ENCODE peak calls at places on chromosome 10, in six cellular contexts. One of them, this sample, is unnamed. For H3K4me1, the result is how much of the 10 kb centered on the place peaks cover.

GRCh38 chr10:132905661-132906060 is 36.7 kb downstream of the CFAP46 start:
- DNase-seq in heart left ventricle: no peak
- DNase-seq in ovary: no peak
- DNase-seq in Peyer's patch: peak
- DNase-seq in HCT116: no peak
- DNase-seq in tibial nerve: no peak
- DNase-seq in this sample: no peak

GRCh38 chr10:9786576-9786975 is 1231.1 kb upstream of the CELF2 start:
- DNase-seq in heart left ventricle: no peak
- DNase-seq in ovary: no peak
- DNase-seq in Peyer's patch: no peak
- DNase-seq in HCT116: no peak
- DNase-seq in tibial nerve: no peak
- DNase-seq in this sample: no peak

GRCh38 chr10:119724630-119725549 is 960 bp upstream of the INPP5F start:
- DNase-seq in heart left ventricle: no peak
- DNase-seq in ovary: no peak
- DNase-seq in Peyer's patch: no peak
- DNase-seq in HCT116: no peak
- DNase-seq in tibial nerve: no peak
- DNase-seq in this sample: no peak

GRCh38 chr10:88966785-88967184 is 14.2 kb upstream of the ACTA2 start:
- DNase-seq in heart left ventricle: peak
- DNase-seq in ovary: peak
- DNase-seq in Peyer's patch: no peak
- DNase-seq in HCT116: no peak
- DNase-seq in tibial nerve: no peak
- DNase-seq in this sample: no peak

GRCh38 chr10:35451103-35452016 is 115.1 kb downstream of the CCNY start:
- DNase-seq in heart left ventricle: peak
- DNase-seq in ovary: no peak
- DNase-seq in Peyer's patch: no peak
- DNase-seq in HCT116: no peak
- DNase-seq in tibial nerve: no peak
- DNase-seq in this sample: no peak

GRCh38 chr10:58177362-58177947 is 90.2 kb downstream of the IPMK start:
- DNase-seq in heart left ventricle: no peak
- DNase-seq in ovary: no peak
- DNase-seq in Peyer's patch: no peak
- DNase-seq in HCT116: peak
- DNase-seq in tibial nerve: no peak
- DNase-seq in this sample: no peak

GRCh38 chr10:75350791-75351190 is 50.8 kb downstream of the ZNF503 start:
- DNase-seq in heart left ventricle: no peak
- DNase-seq in ovary: no peak
- DNase-seq in Peyer's patch: no peak
- DNase-seq in HCT116: peak
- DNase-seq in tibial nerve: no peak
- DNase-seq in this sample: no peak

GRCh38 chr10:131404886-131405285 is 93.4 kb upstream of the TCERG1L start:
- DNase-seq in heart left ventricle: no peak
- DNase-seq in ovary: no peak
- DNase-seq in Peyer's patch: no peak
- DNase-seq in HCT116: no peak
- DNase-seq in tibial nerve: no peak
- DNase-seq in this sample: no peak

GRCh38 chr10:8453587-8453986 is 399.1 kb downstream of the GATA3 start:
- DNase-seq in heart left ventricle: peak
- DNase-seq in ovary: no peak
- DNase-seq in Peyer's patch: no peak
- DNase-seq in HCT116: no peak
- DNase-seq in tibial nerve: no peak
- DNase-seq in this sample: no peak

GRCh38 chr10:128005858-128006257 is 99.0 kb downstream of the PTPRE start:
- DNase-seq in heart left ventricle: no peak
- DNase-seq in ovary: no peak
- DNase-seq in Peyer's patch: peak
- DNase-seq in HCT116: no peak
- DNase-seq in tibial nerve: no peak
- DNase-seq in this sample: no peak

GRCh38 chr10:6047847-6048246 is 14.3 kb downstream of the IL2RA start:
- DNase-seq in heart left ventricle: no peak
- DNase-seq in ovary: no peak
- DNase-seq in Peyer's patch: peak
- DNase-seq in HCT116: no peak
- DNase-seq in tibial nerve: no peak
- DNase-seq in this sample: no peak

GRCh38 chr10:110434477-110435096 is 63.1 kb upstream of the DUSP5 start:
- DNase-seq in heart left ventricle: no peak
- DNase-seq in ovary: no peak
- DNase-seq in Peyer's patch: peak
- DNase-seq in HCT116: no peak
- DNase-seq in tibial nerve: no peak
- DNase-seq in this sample: no peak

GRCh38 chr10:131943021-131943814 is 38.5 kb downstream of the BNIP3 start:
- DNase-seq in heart left ventricle: no peak
- DNase-seq in ovary: peak
- DNase-seq in Peyer's patch: peak
- DNase-seq in HCT116: no peak
- DNase-seq in tibial nerve: no peak
- DNase-seq in this sample: no peak

GRCh38 chr10:132974886-132975881 is 32.8 kb upstream of the CFAP46 start:
- DNase-seq in heart left ventricle: no peak
- DNase-seq in ovary: no peak
- DNase-seq in Peyer's patch: no peak
- DNase-seq in HCT116: no peak
- DNase-seq in tibial nerve: no peak
- DNase-seq in this sample: peak

GRCh38 chr10:131183546-131184045 is 127.9 kb downstream of the TCERG1L start:
- DNase-seq in heart left ventricle: no peak
- DNase-seq in ovary: no peak
- DNase-seq in Peyer's patch: peak
- DNase-seq in HCT116: no peak
- DNase-seq in tibial nerve: no peak
- DNase-seq in this sample: no peak

GRCh38 chr10:59240581-59241183 is 64.2 kb downstream of the PHYHIPL start:
- DNase-seq in heart left ventricle: no peak
- DNase-seq in ovary: peak
- DNase-seq in Peyer's patch: no peak
- DNase-seq in HCT116: peak
- DNase-seq in tibial nerve: no peak
- DNase-seq in this sample: no peak

GRCh38 chr10:131645756-131646155 is 255.1 kb upstream of the PPP2R2D start:
- DNase-seq in heart left ventricle: no peak
- DNase-seq in ovary: no peak
- DNase-seq in Peyer's patch: no peak
- DNase-seq in HCT116: no peak
- DNase-seq in tibial nerve: no peak
- DNase-seq in this sample: no peak

GRCh38 chr10:16891375-16892313 is 74.4 kb upstream of the RSU1 start:
- DNase-seq in heart left ventricle: peak
- DNase-seq in ovary: peak
- DNase-seq in Peyer's patch: peak
- DNase-seq in HCT116: peak
- DNase-seq in tibial nerve: peak
- DNase-seq in this sample: peak

GRCh38 chr10:47039558-47039905 is 128.3 kb downstream of the PTPN20 start:
- DNase-seq in heart left ventricle: no peak
- DNase-seq in ovary: no peak
- DNase-seq in Peyer's patch: no peak
- DNase-seq in HCT116: no peak
- DNase-seq in tibial nerve: no peak
- DNase-seq in this sample: no peak

GRCh38 chr10:4262870-4263269 is 477.9 kb upstream of the KLF6 start:
- DNase-seq in heart left ventricle: no peak
- DNase-seq in ovary: no peak
- DNase-seq in Peyer's patch: no peak
- DNase-seq in HCT116: no peak
- DNase-seq in tibial nerve: no peak
- DNase-seq in this sample: no peak

GRCh38 chr10:55629792-55630490 is 731.1 kb downstream of the ZWINT start:
- DNase-seq in heart left ventricle: peak
- DNase-seq in ovary: no peak
- DNase-seq in Peyer's patch: no peak
- DNase-seq in HCT116: no peak
- DNase-seq in tibial nerve: no peak
- DNase-seq in this sample: no peak

GRCh38 chr10:110305767-110306451 is 1.2 kb upstream of the SMNDC1 start:
- DNase-seq in heart left ventricle: no peak
- DNase-seq in ovary: peak
- DNase-seq in Peyer's patch: peak
- DNase-seq in HCT116: peak
- DNase-seq in tibial nerve: no peak
- DNase-seq in this sample: peak

GRCh38 chr10:110642980-110643655 is 1.0 kb upstream of the RBM20 start:
- DNase-seq in heart left ventricle: peak
- DNase-seq in ovary: no peak
- DNase-seq in Peyer's patch: no peak
- DNase-seq in HCT116: no peak
- DNase-seq in tibial nerve: no peak
- DNase-seq in this sample: peak

GRCh38 chr10:52119507-52119906 is 194.6 kb upstream of the DKK1 start:
- DNase-seq in heart left ventricle: no peak
- DNase-seq in ovary: no peak
- DNase-seq in Peyer's patch: no peak
- DNase-seq in HCT116: no peak
- DNase-seq in tibial nerve: no peak
- DNase-seq in this sample: no peak

GRCh38 chr10:112951349-112952281 is 1.6 kb downstream of the TCF7L2 start:
- DNase-seq in heart left ventricle: peak
- DNase-seq in ovary: peak
- DNase-seq in Peyer's patch: peak
- DNase-seq in HCT116: peak
- DNase-seq in tibial nerve: peak
- DNase-seq in this sample: peak
- TF ChIP-seq POLR2A in heart left ventricle: no peak
- TF ChIP-seq POLR2A in ovary: peak
- TF ChIP-seq POLR2A in Peyer's patch: no peak
- TF ChIP-seq POLR2A in HCT116: no peak
- TF ChIP-seq POLR2A in tibial nerve: no peak
- TF ChIP-seq POLR2A in this sample: peak

DNA sequence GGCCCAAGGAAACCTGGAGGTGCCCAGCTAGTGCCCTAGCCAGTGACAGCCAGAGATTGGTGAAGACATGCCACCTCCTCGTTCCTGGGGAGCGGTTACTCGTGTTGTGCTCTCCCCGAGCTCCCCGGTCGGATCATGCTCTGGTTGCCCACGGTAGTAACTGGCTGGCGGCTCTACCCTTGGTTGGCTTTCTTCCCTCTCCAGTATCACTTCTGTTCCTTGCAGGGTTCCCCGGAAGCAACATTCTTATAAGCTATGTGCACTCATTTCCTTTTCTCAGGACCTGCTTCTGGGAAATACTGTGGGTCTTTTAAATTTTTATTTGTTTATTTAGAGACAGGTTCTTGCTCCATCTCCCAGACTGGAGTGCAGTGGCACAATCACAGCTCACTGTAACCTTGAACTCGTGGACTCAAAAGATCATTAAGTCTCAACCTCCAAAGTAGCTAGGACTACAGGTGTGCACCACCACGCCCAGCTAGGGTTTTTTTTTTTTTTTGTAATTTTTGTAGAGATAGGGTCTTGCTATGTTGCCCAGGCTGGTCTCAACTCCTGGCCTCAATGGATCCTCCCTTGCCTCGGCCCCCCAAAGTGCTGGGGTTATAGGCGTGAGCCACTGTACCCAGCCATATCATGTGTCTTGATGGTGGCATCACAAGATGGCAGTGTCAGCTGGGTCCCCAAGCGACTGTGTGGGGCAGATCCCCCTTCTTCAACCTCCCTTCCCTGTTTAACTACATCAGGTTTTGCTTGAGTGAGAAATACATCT is 6.9 kb upstream of the CALHM1 start:
- DNase-seq in heart left ventricle: no peak
- DNase-seq in ovary: no peak
- DNase-seq in Peyer's patch: no peak
- DNase-seq in HCT116: no peak
- DNase-seq in tibial nerve: no peak
- DNase-seq in this sample: no peak
- H3K4me1 ChIP-seq in heart left ventricle: under half
- H3K4me1 ChIP-seq in ovary: under half
- H3K4me1 ChIP-seq in Peyer's patch: under half
- H3K4me1 ChIP-seq in HCT116: under half
- H3K4me1 ChIP-seq in tibial nerve: under half
- H3K4me1 ChIP-seq in this sample: under half

GRCh38 chr10:48296699-48297098 is 9.8 kb upstream of the MAPK8 start:
- DNase-seq in heart left ventricle: no peak
- DNase-seq in ovary: no peak
- DNase-seq in Peyer's patch: no peak
- DNase-seq in HCT116: no peak
- DNase-seq in tibial nerve: no peak
- DNase-seq in this sample: no peak
- TF ChIP-seq POLR2A in heart left ventricle: no peak
- TF ChIP-seq POLR2A in ovary: no peak
- TF ChIP-seq POLR2A in Peyer's patch: no peak
- TF ChIP-seq POLR2A in HCT116: no peak
- TF ChIP-seq POLR2A in tibial nerve: no peak
- TF ChIP-seq POLR2A in this sample: no peak

GRCh38 chr10:74344306-74344705 is 193.3 kb downstream of the ADK start:
- DNase-seq in heart left ventricle: no peak
- DNase-seq in ovary: no peak
- DNase-seq in Peyer's patch: no peak
- DNase-seq in HCT116: no peak
- DNase-seq in tibial nerve: no peak
- DNase-seq in this sample: no peak
- H3K4me1 ChIP-seq in heart left ventricle: under half
- H3K4me1 ChIP-seq in ovary: under half
- H3K4me1 ChIP-seq in Peyer's patch: under half
- H3K4me1 ChIP-seq in HCT116: under half
- H3K4me1 ChIP-seq in tibial nerve: under half
- H3K4me1 ChIP-seq in this sample: under half

This sample was measured in gastrocnemius medialis.